ENCODE peak calls at places on chromosome 11, in nine cellular contexts. P is HCT116, J is AG04450, M is IMR-90, T is esophagus squamous epithelium, W is breast epithelium, L is neural progenitor cell, K is psoas muscle, I is WERI-Rb-1. B is an unnamed sample.
A peak's percentile ranks its signal among the peaks of the same experiment; 100 is the strongest.

GRCh38 chr11:875769-876301 is 33.2 kb downstream of the TSPAN4 start:
- DNase-seq in P (no peak), J (no peak), M (no peak), T (no peak), W (no peak), L (no peak), K (no peak), I (no peak), B (no peak)

GRCh38 chr11:120236169-120237107 is 3.5 kb upstream of the POU2F3 start:
- DNase-seq in P (peak; percentile 37), J (no peak), M (peak; percentile 34), T (no peak), W (no peak), L (no peak), K (no peak), I (no peak), B (no peak)

GRCh38 chr11:10943968-10944367 is 86.1 kb upstream of the ZBED5 start:
- DNase-seq in P (no peak), J (peak; percentile 34), M (no peak), T (no peak), W (no peak), L (no peak), K (no peak), I (no peak), B (no peak)

GRCh38 chr11:131748146-131749050 is 378.0 kb downstream of the NTM start:
- DNase-seq in P (no peak), J (no peak), M (peak; percentile 79), T (no peak), W (peak; percentile 20), L (peak; percentile 81), K (peak; percentile 55), I (peak; percentile 60), B (no peak)

GRCh38 chr11:64559351-64560138 is 31.5 kb upstream of the SLC22A12 start:
- DNase-seq in P (no peak), J (no peak), M (no peak), T (no peak), W (no peak), L (no peak), K (peak; percentile 31), I (no peak), B (no peak)

GRCh38 chr11:96456111-96456510 is 66.3 kb downstream of the JRKL start:
- DNase-seq in P (no peak), J (no peak), M (no peak), T (no peak), W (no peak), L (no peak), K (no peak), I (no peak), B (peak; percentile 35)

GRCh38 chr11:97000481-97000880 is 610.7 kb downstream of the JRKL start:
- DNase-seq in P (no peak), J (no peak), M (no peak), T (no peak), W (no peak), L (no peak), K (no peak), I (no peak), B (no peak)

GRCh38 chr11:46342237-46342636 is 5.0 kb upstream of the DGKZ start:
- DNase-seq in P (no peak), J (no peak), M (no peak), T (no peak), W (no peak), L (no peak), K (no peak), I (no peak), B (no peak)

GRCh38 chr11:1517117-1518005 is 30.8 kb upstream of the MOB2 start:
- DNase-seq in P (no peak), J (no peak), M (no peak), T (no peak), W (no peak), L (no peak), K (peak; percentile 40), I (no peak), B (no peak)

GRCh38 chr11:32852142-32852541 is 22.4 kb downstream of the PRRG4 start:
- DNase-seq in P (no peak), J (no peak), M (peak; percentile 16), T (no peak), W (no peak), L (no peak), K (no peak), I (no peak), B (no peak)

GRCh38 chr11:44515085-44515484 is 50.4 kb upstream of the CD82 start:
- DNase-seq in P (no peak), J (no peak), M (no peak), T (no peak), W (no peak), L (no peak), K (no peak), I (no peak), B (no peak)

GRCh38 chr11:498297-499181 is 8.5 kb downstream of the RNH1 start:
- DNase-seq in P (no peak), J (no peak), M (no peak), T (no peak), W (no peak), L (no peak), K (peak; percentile 56), I (no peak), B (no peak)

GRCh38 chr11:117010808-117011540 is 87.3 kb downstream of the SIK3 start:
- DNase-seq in P (no peak), J (peak; percentile 52), M (peak; percentile 92), T (no peak), W (no peak), L (no peak), K (no peak), I (no peak), B (no peak)

GRCh38 chr11:60992842-60993409 is 21.4 kb downstream of the CD6 start:
- DNase-seq in P (no peak), J (no peak), M (no peak), T (no peak), W (no peak), L (no peak), K (no peak), I (peak; percentile 41), B (no peak)

DNA sequence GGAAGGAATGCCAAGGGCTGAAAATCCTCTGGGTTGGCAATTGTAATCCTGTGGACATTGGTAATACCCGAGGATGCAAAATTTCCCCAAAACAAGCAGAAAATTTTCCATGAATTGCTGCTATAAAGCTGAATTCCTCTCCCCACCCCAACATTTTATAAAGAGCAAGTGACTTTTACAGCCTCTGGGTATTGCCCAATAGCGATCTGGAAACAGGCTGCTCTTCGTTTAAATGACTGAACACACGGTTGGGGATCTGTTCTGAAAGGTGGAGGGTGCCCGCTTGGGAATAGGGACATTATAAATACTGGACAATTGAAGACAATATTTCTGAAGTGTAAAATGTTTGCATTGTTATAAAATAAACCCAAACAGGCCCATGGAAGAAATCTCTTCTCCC is 20.6 kb downstream of the EHF start:
- DNase-seq in P (no peak), J (no peak), M (no peak), T (no peak), W (no peak), L (no peak), K (no peak), I (no peak), B (no peak)
- H3K27ac ChIP-seq in P (peak overlapping the region; percentile 57), J (no peak overlapping the region), M (no peak overlapping the region), T (peak overlapping the region; percentile 93), W (peak overlapping the region; percentile 78), L (no peak overlapping the region), K (no peak overlapping the region), I (no peak overlapping the region), B (no peak overlapping the region)

GRCh38 chr11:29802522-29802921 is 214.3 kb downstream of the KCNA4 start:
- DNase-seq in P (no peak), J (no peak), M (no peak), T (no peak), W (no peak), L (no peak), K (no peak), I (no peak), B (no peak)
- H3K9me3 ChIP-seq in P (no peaks in the 10 kb centered on the region), J (no peaks in the 10 kb centered on the region), M (no peaks in the 10 kb centered on the region), T (no peaks in the 10 kb centered on the region), W (no peaks in the 10 kb centered on the region), L (no peaks in the 10 kb centered on the region), K (no peaks in the 10 kb centered on the region), I (no peaks in the 10 kb centered on the region), B (no peaks in the 10 kb centered on the region)

DNA sequence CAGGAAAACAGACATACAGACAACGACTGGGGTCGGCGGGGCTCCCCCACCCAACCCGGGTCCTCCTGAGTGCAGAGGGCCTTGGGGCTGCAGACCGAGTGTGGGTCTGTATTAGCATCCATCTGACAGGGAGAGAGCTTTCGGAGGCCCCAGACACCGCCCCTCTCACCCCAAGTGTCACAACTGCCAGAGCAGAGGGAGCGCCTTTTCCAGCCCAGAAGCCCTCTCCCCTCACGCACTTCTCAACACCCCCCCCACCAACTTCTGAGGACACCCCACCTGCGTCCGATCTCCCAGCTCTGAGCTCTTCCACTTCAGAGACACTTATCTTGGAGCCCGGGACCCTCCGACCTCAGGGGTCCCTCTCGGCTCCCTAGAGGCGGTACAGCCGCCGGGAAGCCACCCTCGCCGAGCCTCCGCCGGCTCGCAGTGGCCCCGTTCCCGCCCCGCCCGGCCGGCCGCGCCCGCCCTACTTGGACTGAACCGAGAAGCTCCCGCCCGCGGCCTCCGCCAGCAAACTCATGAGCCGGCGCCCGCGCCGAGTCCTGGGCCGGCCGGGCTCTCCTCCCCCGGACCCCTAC is 380 bp downstream of the RHOG start:
- DNase-seq in P (no peak), J (no peak), M (no peak), T (no peak), W (no peak), L (peak; percentile 81), K (no peak), I (no peak), B (no peak)
- H3K27ac ChIP-seq in P (peak overlapping the region; percentile 57), J (no peak overlapping the region), M (peak overlapping the region; percentile 60), T (peak overlapping the region; percentile 100), W (peak overlapping the region; percentile 98), L (no peak overlapping the region), K (peak overlapping the region; percentile 96), I (peak overlapping the region; percentile 77), B (no peak overlapping the region)

GRCh38 chr11:122979103-122979814 is 2.4 kb downstream of the BSX start:
- DNase-seq in P (no peak), J (no peak), M (no peak), T (no peak), W (no peak), L (peak; percentile 47), K (no peak), I (no peak), B (no peak)

GRCh38 chr11:122977455-122978302 is 4.0 kb downstream of the BSX start:
- DNase-seq in P (no peak), J (no peak), M (no peak), T (no peak), W (no peak), L (peak; percentile 79), K (no peak), I (no peak), B (no peak)

GRCh38 chr11:122978303-122978620 is 3.4 kb downstream of the BSX start:
- DNase-seq in P (no peak), J (no peak), M (no peak), T (no peak), W (no peak), L (no peak), K (no peak), I (no peak), B (no peak)

GRCh38 chr11:122976734-122977454 is 4.7 kb downstream of the BSX start:
- DNase-seq in P (no peak), J (no peak), M (no peak), T (no peak), W (no peak), L (peak; percentile 73), K (no peak), I (peak; percentile 39), B (no peak)

DNA sequence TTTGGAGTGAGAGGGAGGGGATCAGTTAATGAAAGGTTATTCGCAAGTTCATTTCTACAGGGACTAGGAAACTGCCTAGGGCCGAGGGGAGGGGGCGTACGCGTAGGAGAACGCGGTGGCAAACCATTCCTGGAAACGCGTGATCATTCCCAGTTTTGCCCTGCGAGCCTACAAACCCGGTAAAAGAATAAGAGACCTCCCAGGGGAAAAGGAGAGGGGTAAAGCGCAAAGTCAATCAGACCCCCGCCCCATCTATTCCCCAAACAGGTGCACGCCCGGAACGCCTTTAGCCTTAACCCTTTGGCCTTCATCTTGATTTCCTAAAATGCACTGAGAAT is 5.3 kb downstream of the BSX start:
- DNase-seq in P (no peak), J (no peak), M (no peak), T (no peak), W (no peak), L (no peak), K (no peak), I (no peak), B (no peak)
- H3K9me3 ChIP-seq in P (no peaks in the 10 kb centered on the region), J (peaks cover 3% of the 10 kb centered on the region), M (peaks cover 4% of the 10 kb centered on the region), T (no peaks in the 10 kb centered on the region), W (no peaks in the 10 kb centered on the region), L (no peaks in the 10 kb centered on the region), K (no peaks in the 10 kb centered on the region), I (no peaks in the 10 kb centered on the region), B (no peaks in the 10 kb centered on the region)

B was measured in iPS DF 6.9.